ENCODE peak calls at places on chromosome X, in seven cellular contexts. L is neuronal stem cell, F is H9, Z is mesendoderm, M is IMR-90, I is H1, U is mesenchymal stem cell. O is an unnamed sample.

GRCh38 chrX:46865281-46865680 is 28.4 kb downstream of the RP2 start:
- DNase-seq in L (no peak), F (no peak), Z (peak), M (peak), I (no peak), U (peak), O (peak)

GRCh38 chrX:27575565-27575964 is 14.6 kb upstream of the DCAF8L2 start:
- DNase-seq in L (no peak), F (no peak), Z (no peak), M (peak), I (no peak), U (no peak), O (peak)

GRCh38 chrX:38326086-38326485 is 1.2 kb downstream of the RPGR start:
- DNase-seq in L (no peak), F (no peak), Z (no peak), M (no peak), I (no peak), U (peak), O (no peak)

GRCh38 chrX:64206556-64207162 is 1.2 kb upstream of the AMER1 start:
- DNase-seq in L (no peak), F (no peak), Z (no peak), M (peak), I (no peak), U (peak), O (no peak)

GRCh38 chrX:55007633-55008032 is 7.5 kb downstream of the APEX2 start:
- DNase-seq in L (no peak), F (no peak), Z (no peak), M (peak), I (no peak), U (peak), O (no peak)

GRCh38 chrX:135707880-135708279 is 5.6 kb upstream of the CT45A1 start:
- DNase-seq in L (no peak), F (peak), Z (peak), M (no peak), I (peak), U (no peak), O (no peak)

GRCh38 chrX:109448539-109448938 is 33.3 kb downstream of the GUCY2F start:
- DNase-seq in L (no peak), F (no peak), Z (no peak), M (no peak), I (no peak), U (no peak), O (no peak)

GRCh38 chrX:33252306-33252825 is 41.0 kb upstream of the DMD start:
- DNase-seq in L (no peak), F (no peak), Z (peak), M (peak), I (peak), U (no peak), O (no peak)

GRCh38 chrX:134622056-134622812 is 36.0 kb downstream of the PLAC1 start:
- DNase-seq in L (no peak), F (peak), Z (peak), M (peak), I (peak), U (peak), O (no peak)

GRCh38 chrX:9542765-9543119 is 77.9 kb downstream of the TBL1X start:
- DNase-seq in L (no peak), F (no peak), Z (no peak), M (no peak), I (no peak), U (no peak), O (no peak)

GRCh38 chrX:69262036-69262905 is 97.0 kb upstream of the PJA1 start:
- DNase-seq in L (no peak), F (no peak), Z (no peak), M (peak), I (no peak), U (peak), O (no peak)

GRCh38 chrX:139933904-139934303 is 1.1 kb upstream of the ATP11C start:
- DNase-seq in L (no peak), F (no peak), Z (no peak), M (no peak), I (no peak), U (no peak), O (no peak)

GRCh38 chrX:47145408-47146120 is 543 bp downstream of the RBM10 start:
- DNase-seq in L (no peak), F (no peak), Z (no peak), M (no peak), I (no peak), U (no peak), O (no peak)

GRCh38 chrX:43868791-43869190 is 13.5 kb downstream of the MAOB start:
- DNase-seq in L (no peak), F (no peak), Z (no peak), M (peak), I (no peak), U (no peak), O (peak)

GRCh38 chrX:108018659-108019381 is 26.0 kb upstream of the VSIG1 start:
- DNase-seq in L (no peak), F (no peak), Z (no peak), M (no peak), I (no peak), U (no peak), O (no peak)

GRCh38 chrX:133655262-133655913 is 240.1 kb upstream of the GPC4 start:
- DNase-seq in L (no peak), F (no peak), Z (no peak), M (no peak), I (no peak), U (no peak), O (no peak)

GRCh38 chrX:132858018-132858417 is 100.4 kb downstream of the HS6ST2 start:
- DNase-seq in L (no peak), F (no peak), Z (no peak), M (no peak), I (no peak), U (peak), O (no peak)

GRCh38 chrX:24426340-24426913 is 38.7 kb upstream of the PDK3 start:
- DNase-seq in L (no peak), F (no peak), Z (peak), M (peak), I (no peak), U (no peak), O (peak)

GRCh38 chrX:19127649-19128168 is 5.4 kb upstream of the ADGRG2 start:
- DNase-seq in L (no peak), F (no peak), Z (no peak), M (no peak), I (no peak), U (no peak), O (no peak)

GRCh38 chrX:54494970-54495813 is 842 bp downstream of the FGD1 start:
- DNase-seq in L (no peak), F (no peak), Z (no peak), M (peak), I (no peak), U (peak), O (no peak)

GRCh38 chrX:40104649-40105015 is 6.9 kb upstream of the BCOR start:
- DNase-seq in L (no peak), F (no peak), Z (peak), M (peak), I (no peak), U (peak), O (peak)

GRCh38 chrX:40015693-40016092 is 82.1 kb downstream of the BCOR start:
- DNase-seq in L (no peak), F (no peak), Z (no peak), M (no peak), I (no peak), U (no peak), O (no peak)

GRCh38 chrX:9681422-9681821 is 84.2 kb downstream of the GPR143 start:
- DNase-seq in L (no peak), F (no peak), Z (no peak), M (peak), I (no peak), U (peak), O (peak)

GRCh38 chrX:154002215-154002719 is 17.4 kb downstream of the IRAK1 start:
- DNase-seq in L (no peak), F (no peak), Z (peak), M (peak), I (no peak), U (peak), O (no peak)

GRCh38 chrX:108225456-108225730 is 133.8 kb downstream of the ATG4A start:
- DNase-seq in L (no peak), F (no peak), Z (no peak), M (no peak), I (no peak), U (no peak), O (no peak)

GRCh38 chrX:110316351-110317078 is 1.4 kb downstream of the AMMECR1 start:
- DNase-seq in L (no peak), F (no peak), Z (peak), M (no peak), I (no peak), U (peak), O (peak)

GRCh38 chrX:17792842-17793241 is 55.5 kb downstream of the SCML1 start:
- DNase-seq in L (no peak), F (no peak), Z (no peak), M (no peak), I (no peak), U (no peak), O (no peak)

GRCh38 chrX:3271485-3272186 is 74.8 kb downstream of the MXRA5 start:
- DNase-seq in L (no peak), F (no peak), Z (no peak), M (peak), I (no peak), U (peak), O (no peak)
- H3K4me2 ChIP-seq in L (no peak), F (no peak), Z (no peak), M (peak), I (no peak), U (peak), O (no peak)

GRCh38 chrX:57379296-57379695 is 92.8 kb downstream of the FAAH2 start:
- DNase-seq in L (no peak), F (no peak), Z (no peak), M (no peak), I (no peak), U (no peak), O (no peak)
- H3K18ac ChIP-seq in L (no peak), F (no peak), Z (no peak), M (no peak), I (no peak), U (no peak), O (no peak)

GRCh38 chrX:144259054-144259453 is 375.2 kb downstream of the UBE2NL start:
- DNase-seq in L (no peak), F (no peak), Z (no peak), M (no peak), I (no peak), U (no peak), O (no peak)
- H3K4me2 ChIP-seq in L (no peak), F (no peak), Z (no peak), M (no peak), I (no peak), U (no peak), O (no peak)

DNA sequence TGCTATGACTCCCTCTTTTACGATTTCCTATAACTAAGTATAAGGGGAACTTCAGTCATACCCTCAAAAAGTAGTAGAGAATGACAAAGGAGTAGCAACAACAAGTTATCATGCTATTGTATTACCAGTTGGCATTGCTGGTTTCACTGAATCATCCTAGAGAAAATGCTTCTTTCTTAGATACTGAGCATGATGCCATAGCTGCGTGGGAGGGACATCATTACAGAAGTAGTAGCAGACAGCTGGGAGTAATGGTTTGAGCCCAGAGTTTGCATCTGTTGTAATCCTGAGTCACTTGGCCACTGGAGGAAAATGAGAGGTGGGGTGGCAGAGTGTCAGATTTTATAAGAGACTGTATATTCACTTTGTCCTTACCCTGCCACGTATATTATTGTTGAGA is 38.6 kb downstream of the MTMR1 start:
- DNase-seq in L (no peak), F (no peak), Z (no peak), M (peak), I (no peak), U (peak), O (no peak)
- H3K18ac ChIP-seq in L (no peak), F (no peak), Z (no peak), M (no peak), I (no peak), U (no peak), O (no peak)

GRCh38 chrX:22795680-22796079 is 204.1 kb upstream of the DDX53 start:
- DNase-seq in L (no peak), F (no peak), Z (peak), M (no peak), I (no peak), U (no peak), O (peak)

GRCh38 chrX:22800806-22801205 is 199.0 kb upstream of the DDX53 start:
- DNase-seq in L (no peak), F (no peak), Z (peak), M (no peak), I (no peak), U (no peak), O (peak)

GRCh38 chrX:22803353-22803752 is 196.4 kb upstream of the DDX53 start:
- DNase-seq in L (no peak), F (no peak), Z (no peak), M (no peak), I (no peak), U (no peak), O (no peak)

DNA sequence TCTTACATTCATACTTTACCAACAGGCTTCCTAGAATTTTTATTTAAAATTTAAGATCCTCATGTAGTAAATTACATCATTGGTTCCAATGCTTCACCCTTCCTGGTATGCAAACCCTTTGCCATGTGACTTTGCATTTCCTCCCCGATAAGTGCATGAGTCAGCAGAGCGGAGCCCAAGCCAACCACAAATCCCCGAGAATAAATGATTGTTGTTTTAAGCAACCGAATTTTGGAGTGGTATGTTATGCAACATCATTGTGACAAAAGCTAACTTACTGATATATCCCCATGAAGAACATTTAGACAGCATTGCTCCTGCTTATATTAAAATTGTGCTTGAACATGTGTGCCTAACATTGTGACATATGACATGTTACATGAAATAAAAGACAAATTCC is 199.4 kb upstream of the DDX53 start:
- DNase-seq in L (no peak), F (no peak), Z (peak), M (peak), I (no peak), U (peak), O (peak)
- H3K4me2 ChIP-seq in L (no peak), F (no peak), Z (no peak), M (no peak), I (no peak), U (no peak), O (no peak)

GRCh38 chrX:7102119-7102518 is 45.4 kb upstream of the STS start:
- DNase-seq in L (no peak), F (no peak), Z (no peak), M (no peak), I (no peak), U (no peak), O (no peak)
- H3K18ac ChIP-seq in L (no peak), F (no peak), Z (no peak), M (no peak), I (no peak), U (no peak), O (no peak)